ENCODE peak calls at places on chromosomes 6 and 20, in seven cellular contexts. One of them, this sample, is unnamed.

GRCh38 chr6:116462516-116462915 is 1.3 kb downstream of the CALHM6 start:
- DNase-seq in GM23338: no peak
- DNase-seq in HCT116: no peak
- DNase-seq in hepatocyte: no peak
- DNase-seq in MM.1S: peak; percentile 34
- DNase-seq in SK-N-SH: no peak
- DNase-seq in neural progenitor cell: no peak
- DNase-seq in this sample: no peak

GRCh38 chr20:63083831-63084562 is 77.2 kb upstream of the BHLHE23 start:
- DNase-seq in GM23338: no peak
- DNase-seq in HCT116: no peak
- DNase-seq in hepatocyte: no peak
- DNase-seq in MM.1S: no peak
- DNase-seq in SK-N-SH: no peak
- DNase-seq in neural progenitor cell: no peak
- DNase-seq in this sample: no peak

GRCh38 chr6:9697263-9697931 is 717.5 kb downstream of the TFAP2A start:
- DNase-seq in GM23338: no peak
- DNase-seq in HCT116: no peak
- DNase-seq in hepatocyte: no peak
- DNase-seq in MM.1S: no peak
- DNase-seq in SK-N-SH: no peak
- DNase-seq in neural progenitor cell: no peak
- DNase-seq in this sample: no peak

GRCh38 chr20:44817143-44817910 is 7.0 kb upstream of the RIMS4 start:
- DNase-seq in GM23338: no peak
- DNase-seq in HCT116: no peak
- DNase-seq in hepatocyte: no peak
- DNase-seq in MM.1S: no peak
- DNase-seq in SK-N-SH: no peak
- DNase-seq in neural progenitor cell: no peak
- DNase-seq in this sample: no peak

GRCh38 chr20:45892049-45892816 is 1.1 kb downstream of the CTSA start:
- DNase-seq in GM23338: peak; percentile 21
- DNase-seq in HCT116: no peak
- DNase-seq in hepatocyte: peak; percentile 51
- DNase-seq in MM.1S: no peak
- DNase-seq in SK-N-SH: peak; percentile 39
- DNase-seq in neural progenitor cell: peak; percentile 24
- DNase-seq in this sample: no peak

GRCh38 chr20:13041574-13042457 is 33.0 kb downstream of the SPTLC3 start:
- DNase-seq in GM23338: no peak
- DNase-seq in HCT116: no peak
- DNase-seq in hepatocyte: no peak
- DNase-seq in MM.1S: no peak
- DNase-seq in SK-N-SH: no peak
- DNase-seq in neural progenitor cell: no peak
- DNase-seq in this sample: no peak

GRCh38 chr6:85483041-85483700 is 33.3 kb downstream of the NT5E start:
- DNase-seq in GM23338: peak; percentile 79
- DNase-seq in HCT116: no peak
- DNase-seq in hepatocyte: peak; percentile 82
- DNase-seq in MM.1S: peak; percentile 71
- DNase-seq in SK-N-SH: peak; percentile 64
- DNase-seq in neural progenitor cell: peak; percentile 63
- DNase-seq in this sample: peak; percentile 71

GRCh38 chr6:44342489-44342888 is at the start of gene SPATS1:
- DNase-seq in GM23338: peak; percentile 85
- DNase-seq in HCT116: no peak
- DNase-seq in hepatocyte: peak; percentile 14
- DNase-seq in MM.1S: no peak
- DNase-seq in SK-N-SH: peak; percentile 83
- DNase-seq in neural progenitor cell: peak; percentile 48
- DNase-seq in this sample: no peak

GRCh38 chr6:28208180-28208659 is 16.9 kb upstream of the ZSCAN9 start:
- DNase-seq in GM23338: peak; percentile 66
- DNase-seq in HCT116: no peak
- DNase-seq in hepatocyte: no peak
- DNase-seq in MM.1S: no peak
- DNase-seq in SK-N-SH: no peak
- DNase-seq in neural progenitor cell: peak; percentile 71
- DNase-seq in this sample: no peak

GRCh38 chr20:35563834-35564233 is 22.0 kb downstream of the ERGIC3 start:
- DNase-seq in GM23338: no peak
- DNase-seq in HCT116: no peak
- DNase-seq in hepatocyte: no peak
- DNase-seq in MM.1S: no peak
- DNase-seq in SK-N-SH: no peak
- DNase-seq in neural progenitor cell: no peak
- DNase-seq in this sample: no peak

GRCh38 chr6:33298773-33299236 is at the start of gene RGL2:
- DNase-seq in GM23338: peak; percentile 52
- DNase-seq in HCT116: no peak
- DNase-seq in hepatocyte: peak; percentile 77
- DNase-seq in MM.1S: peak; percentile 67
- DNase-seq in SK-N-SH: peak; percentile 78
- DNase-seq in neural progenitor cell: peak; percentile 60
- DNase-seq in this sample: peak; percentile 79

GRCh38 chr6:28488916-28489365 is 26.7 kb downstream of the GPX6 start:
- DNase-seq in GM23338: peak; percentile 80
- DNase-seq in HCT116: peak; percentile 72
- DNase-seq in hepatocyte: peak; percentile 71
- DNase-seq in MM.1S: peak; percentile 21
- DNase-seq in SK-N-SH: peak; percentile 24
- DNase-seq in neural progenitor cell: peak; percentile 70
- DNase-seq in this sample: no peak

GRCh38 chr6:134173007-134173690 is 120.7 kb upstream of the SLC2A12 start:
- DNase-seq in GM23338: no peak
- DNase-seq in HCT116: no peak
- DNase-seq in hepatocyte: no peak
- DNase-seq in MM.1S: no peak
- DNase-seq in SK-N-SH: no peak
- DNase-seq in neural progenitor cell: no peak
- DNase-seq in this sample: no peak

GRCh38 chr6:169724554-169725269 is 412 bp upstream of the PHF10 start:
- DNase-seq in GM23338: peak; percentile 72
- DNase-seq in HCT116: no peak
- DNase-seq in hepatocyte: peak; percentile 88
- DNase-seq in MM.1S: peak; percentile 33
- DNase-seq in SK-N-SH: peak; percentile 97
- DNase-seq in neural progenitor cell: no peak
- DNase-seq in this sample: peak; percentile 84

GRCh38 chr6:43271103-43271815 is 26.8 kb upstream of the SLC22A7 start:
- DNase-seq in GM23338: no peak
- DNase-seq in HCT116: no peak
- DNase-seq in hepatocyte: no peak
- DNase-seq in MM.1S: no peak
- DNase-seq in SK-N-SH: no peak
- DNase-seq in neural progenitor cell: no peak
- DNase-seq in this sample: peak; percentile 78

GRCh38 chr20:25669826-25670422 is 26.7 kb downstream of the ZNF337 start:
- DNase-seq in GM23338: peak; percentile 65
- DNase-seq in HCT116: no peak
- DNase-seq in hepatocyte: peak; percentile 16
- DNase-seq in MM.1S: no peak
- DNase-seq in SK-N-SH: peak; percentile 30
- DNase-seq in neural progenitor cell: peak; percentile 6
- DNase-seq in this sample: peak; percentile 6

GRCh38 chr6:13450628-13451027 is 36.8 kb downstream of the GFOD1 start:
- DNase-seq in GM23338: no peak
- DNase-seq in HCT116: no peak
- DNase-seq in hepatocyte: no peak
- DNase-seq in MM.1S: no peak
- DNase-seq in SK-N-SH: no peak
- DNase-seq in neural progenitor cell: no peak
- DNase-seq in this sample: no peak

GRCh38 chr6:37966801-37967200 is 147.3 kb downstream of the ZFAND3 start:
- DNase-seq in GM23338: no peak
- DNase-seq in HCT116: no peak
- DNase-seq in hepatocyte: no peak
- DNase-seq in MM.1S: no peak
- DNase-seq in SK-N-SH: no peak
- DNase-seq in neural progenitor cell: no peak
- DNase-seq in this sample: no peak

DNA sequence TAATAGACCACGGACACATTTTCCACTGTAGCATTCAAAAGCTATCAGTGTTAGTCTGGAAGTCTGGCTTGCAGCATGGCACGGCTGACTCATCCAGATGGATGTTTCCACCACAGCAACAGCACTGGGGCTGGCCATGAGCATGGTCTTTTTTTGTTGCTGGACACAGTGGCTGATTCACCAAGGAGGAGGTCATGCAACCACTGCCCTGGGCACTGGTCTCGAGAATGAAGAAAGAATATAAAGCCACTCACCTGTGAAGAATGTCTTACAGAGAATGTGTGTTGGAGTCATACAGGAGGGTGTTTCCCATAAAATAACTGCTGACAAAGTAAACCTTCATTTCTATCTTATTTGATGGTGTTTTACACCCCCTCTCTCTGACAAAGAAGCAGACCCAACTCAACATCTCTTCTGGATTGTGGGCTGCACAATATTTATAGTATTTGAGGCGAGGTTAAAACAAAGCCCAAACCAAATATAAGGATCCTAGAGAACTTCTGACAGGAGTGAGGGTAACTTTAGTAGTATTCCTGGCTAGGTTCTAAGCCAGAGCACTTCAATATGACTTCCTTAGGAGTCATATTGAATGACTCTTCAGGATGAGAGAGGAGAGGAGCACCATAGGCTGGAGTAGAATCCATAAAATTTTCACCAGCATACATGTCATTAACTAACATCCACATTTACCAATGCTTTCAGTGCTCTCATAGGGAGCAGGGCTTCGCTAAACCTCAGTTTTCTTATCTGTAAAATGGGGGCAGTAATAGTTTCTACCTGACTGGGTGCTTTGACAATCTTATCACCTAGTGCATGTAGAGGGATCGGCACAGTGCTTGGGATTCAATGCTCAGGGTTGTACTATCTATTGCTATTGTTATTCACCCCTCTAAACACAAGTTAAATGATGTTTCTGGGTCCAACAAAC is 121.4 kb downstream of the KIF13A start:
- DNase-seq in GM23338: no peak
- DNase-seq in HCT116: peak; percentile 98
- DNase-seq in hepatocyte: peak; percentile 79
- DNase-seq in MM.1S: no peak
- DNase-seq in SK-N-SH: no peak
- DNase-seq in neural progenitor cell: no peak
- DNase-seq in this sample: no peak
- TF ChIP-seq EZH2phosphoT487 in GM23338: no peak
- TF ChIP-seq EZH2phosphoT487 in HCT116: no peak
- TF ChIP-seq EZH2phosphoT487 in hepatocyte: no peak
- TF ChIP-seq EZH2phosphoT487 in MM.1S: no peak
- TF ChIP-seq EZH2phosphoT487 in SK-N-SH: no peak
- TF ChIP-seq EZH2phosphoT487 in neural progenitor cell: no peak
- TF ChIP-seq EZH2phosphoT487 in this sample: no peak

DNA sequence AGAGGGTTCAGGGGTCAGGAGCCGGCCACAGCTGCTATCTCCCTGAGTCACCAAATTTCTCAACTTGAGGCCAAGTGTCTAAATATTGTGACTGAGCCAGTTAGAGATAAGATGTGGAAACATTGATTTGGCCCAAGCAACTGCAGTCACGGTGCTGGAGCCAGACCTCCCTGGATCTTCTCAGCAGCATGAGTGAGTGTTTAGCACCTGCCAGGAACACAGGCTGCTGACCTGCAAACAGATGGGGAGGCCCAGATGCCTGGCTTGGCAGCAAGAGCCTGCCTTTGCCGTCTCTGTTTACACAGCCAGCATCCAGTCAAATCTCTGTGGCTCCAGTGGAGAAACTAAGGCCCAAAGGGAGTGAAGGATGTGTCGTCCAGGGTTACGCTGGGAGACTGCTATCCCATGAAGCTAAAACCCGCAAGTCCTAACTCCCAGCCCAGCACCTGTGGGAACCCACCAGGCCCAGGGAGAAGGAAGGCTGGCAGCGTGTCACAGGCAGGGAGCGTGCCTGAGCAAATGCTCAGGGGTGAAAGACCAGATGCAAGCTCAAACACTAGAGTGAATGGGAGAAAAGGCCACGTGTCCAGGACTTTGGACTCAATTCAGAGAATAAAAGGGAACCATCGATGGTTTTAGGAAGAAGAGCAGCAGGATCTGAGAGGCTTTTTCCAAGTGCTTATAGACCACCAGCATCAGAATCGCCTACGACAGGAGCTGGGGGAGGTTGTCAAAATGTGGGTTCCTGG is 15.9 kb upstream of the PTGIS start:
- DNase-seq in GM23338: no peak
- DNase-seq in HCT116: no peak
- DNase-seq in hepatocyte: peak; percentile 86
- DNase-seq in MM.1S: no peak
- DNase-seq in SK-N-SH: no peak
- DNase-seq in neural progenitor cell: no peak
- DNase-seq in this sample: no peak
- TF ChIP-seq CTCF in GM23338: no peak
- TF ChIP-seq CTCF in HCT116: no peak
- TF ChIP-seq CTCF in hepatocyte: peak; percentile 25
- TF ChIP-seq CTCF in MM.1S: no peak
- TF ChIP-seq CTCF in SK-N-SH: no peak
- TF ChIP-seq CTCF in neural progenitor cell: no peak
- TF ChIP-seq CTCF in this sample: no peak

DNA sequence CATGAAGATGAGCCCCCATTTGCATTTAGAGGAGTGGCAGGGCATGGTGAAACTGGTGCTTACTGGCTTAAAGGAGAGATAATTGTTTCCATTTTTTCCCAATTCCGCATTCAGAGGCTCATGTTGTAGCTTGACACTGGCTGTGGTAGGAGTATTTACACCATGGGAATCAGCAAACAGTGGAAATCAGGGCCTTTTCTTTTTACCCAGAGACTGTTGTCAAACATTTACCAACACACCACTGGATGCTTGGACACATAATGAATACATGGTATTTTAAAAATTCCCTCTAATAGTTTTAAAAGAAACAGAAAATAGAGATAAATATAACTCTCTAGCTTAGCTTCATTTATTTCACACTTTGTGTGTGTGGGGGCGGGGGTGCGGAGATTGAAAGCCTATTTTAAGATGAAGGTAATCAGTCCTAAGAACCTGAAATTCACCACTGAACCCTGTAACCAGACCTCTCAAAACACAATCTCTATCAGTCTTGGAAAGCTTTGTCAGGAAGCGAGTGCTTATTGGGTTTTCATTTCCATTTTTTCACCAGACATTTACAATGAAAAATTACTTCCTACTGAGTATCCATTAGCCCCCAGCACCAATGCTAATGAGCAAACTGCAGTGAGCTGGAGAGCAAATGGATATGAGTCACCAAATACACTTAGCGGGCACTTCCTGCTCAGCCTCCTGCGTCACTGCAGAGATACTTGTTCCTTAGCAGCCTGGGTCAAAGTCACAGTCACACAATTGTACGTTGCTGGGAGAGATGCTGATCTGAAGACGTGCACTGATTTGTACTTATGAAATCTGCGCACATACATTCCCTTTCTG is 532.0 kb downstream of the BCKDHB start:
- DNase-seq in GM23338: peak; percentile 54
- DNase-seq in HCT116: peak; percentile 81
- DNase-seq in hepatocyte: peak; percentile 87
- DNase-seq in MM.1S: peak; percentile 84
- DNase-seq in SK-N-SH: peak; percentile 62
- DNase-seq in neural progenitor cell: no peak
- DNase-seq in this sample: no peak
- H3K27ac ChIP-seq in GM23338: no peak overlapping the region
- H3K27ac ChIP-seq in HCT116: no peak overlapping the region
- H3K27ac ChIP-seq in hepatocyte: peak overlapping the region; percentile 84
- H3K27ac ChIP-seq in MM.1S: peak overlapping the region; percentile 81
- H3K27ac ChIP-seq in SK-N-SH: peak overlapping the region; percentile 98
- H3K27ac ChIP-seq in neural progenitor cell: no peak overlapping the region
- H3K27ac ChIP-seq in this sample: no peak overlapping the region

GRCh38 chr6:4243237-4243636 is 107.9 kb upstream of the ECI2 start:
- DNase-seq in GM23338: no peak
- DNase-seq in HCT116: no peak
- DNase-seq in hepatocyte: no peak
- DNase-seq in MM.1S: no peak
- DNase-seq in SK-N-SH: no peak
- DNase-seq in neural progenitor cell: no peak
- DNase-seq in this sample: no peak
- TF ChIP-seq EZH2phosphoT487 in GM23338: no peak
- TF ChIP-seq EZH2phosphoT487 in HCT116: no peak
- TF ChIP-seq EZH2phosphoT487 in hepatocyte: no peak
- TF ChIP-seq EZH2phosphoT487 in MM.1S: no peak
- TF ChIP-seq EZH2phosphoT487 in SK-N-SH: no peak
- TF ChIP-seq EZH2phosphoT487 in neural progenitor cell: no peak
- TF ChIP-seq EZH2phosphoT487 in this sample: no peak